ENCODE peak calls at places on chromosome 2, in ten cellular contexts. D is left ventricle myocardium inferior, F is heart left ventricle, W is BE2C, Z is astrocyte, V is uterus, O is neural progenitor cell, H is mammary epithelial cell, Q is transverse colon, E is Peyer's patch. N is an unnamed sample.
A peak's percentile ranks its signal among the peaks of the same experiment; 100 is the strongest.

GRCh38 chr2:12678189-12678588 is 38.5 kb upstream of the TRIB2 start:
- DNase-seq in D (no peak), V (no peak), H (no peak), Q (no peak), F (no peak), O (no peak), W (no peak), E (no peak), Z (no peak), N (no peak)

GRCh38 chr2:239966848-239967136 is 58.4 kb downstream of the NDUFA10 start:
- DNase-seq in O (no peak), Z (no peak), F (peak; percentile 25), W (no peak), Q (no peak), D (peak; percentile 62), H (no peak), E (no peak), V (peak; percentile 63), N (no peak)

GRCh38 chr2:20135631-20136050 is 84.2 kb upstream of the LAPTM4A start:
- DNase-seq in Q (peak; percentile 78), O (peak; percentile 88), F (peak; percentile 37), W (peak; percentile 72), V (peak; percentile 57), E (peak; percentile 83), D (peak; percentile 44), Z (peak; percentile 20), H (no peak), N (peak; percentile 42)

GRCh38 chr2:72765997-72766609 is 59.7 kb downstream of the EXOC6B start:
- DNase-seq in Q (no peak), Z (peak; percentile 54), E (no peak), W (no peak), F (no peak), V (no peak), D (no peak), H (peak; percentile 52), O (no peak), N (no peak)

GRCh38 chr2:98091738-98092137 is 4.8 kb downstream of the VWA3B start:
- DNase-seq in W (no peak), E (no peak), Z (no peak), F (no peak), V (no peak), D (no peak), H (no peak), O (no peak), Q (no peak), N (peak; percentile 25)

GRCh38 chr2:72953976-72954375 is 36.7 kb downstream of the EMX1 start:
- DNase-seq in F (no peak), Q (no peak), W (no peak), O (no peak), V (no peak), E (no peak), H (no peak), Z (no peak), D (no peak), N (no peak)

GRCh38 chr2:74512744-74513604 is 1.3 kb upstream of the TLX2 start:
- DNase-seq in Q (no peak), W (peak; percentile 83), V (no peak), H (no peak), Z (no peak), O (peak; percentile 82), E (no peak), F (no peak), D (no peak), N (no peak)

GRCh38 chr2:172693037-172693436 is 42.6 kb upstream of the RAPGEF4 start:
- DNase-seq in E (peak; percentile 89), D (peak; percentile 72), Z (peak; percentile 96), H (peak; percentile 97), O (no peak), F (peak; percentile 65), W (peak; percentile 16), Q (peak; percentile 83), V (peak; percentile 79), N (peak; percentile 73)

GRCh38 chr2:109438773-109439191 is 175.0 kb downstream of the SEPTIN10 start:
- DNase-seq in W (no peak), E (no peak), H (peak; percentile 20), V (no peak), Q (no peak), Z (peak; percentile 75), O (no peak), F (no peak), D (peak; percentile 41), N (peak; percentile 94)

GRCh38 chr2:231367178-231367577 is 28.3 kb upstream of the B3GNT7 start:
- DNase-seq in O (no peak), Q (no peak), D (peak; percentile 5), W (no peak), V (no peak), E (no peak), Z (no peak), H (no peak), F (no peak), N (no peak)

GRCh38 chr2:86378469-86378868 is 41.0 kb upstream of the REEP1 start:
- DNase-seq in Z (no peak), W (no peak), V (no peak), H (no peak), O (no peak), F (no peak), Q (no peak), D (no peak), E (no peak), N (no peak)

GRCh38 chr2:109189751-109190150 is 60.7 kb downstream of the SH3RF3 start:
- DNase-seq in W (no peak), E (no peak), V (no peak), H (no peak), Z (no peak), F (no peak), Q (no peak), D (no peak), O (no peak), N (no peak)

GRCh38 chr2:8231909-8232308 is 449.9 kb upstream of the ID2 start:
- DNase-seq in W (no peak), O (no peak), V (no peak), Z (no peak), F (no peak), H (no peak), E (no peak), Q (no peak), D (no peak), N (no peak)

GRCh38 chr2:86788881-86789686 is 1.6 kb downstream of the CD8A start:
- DNase-seq in H (peak; percentile 9), W (no peak), Q (no peak), O (peak; percentile 70), Z (no peak), F (no peak), E (no peak), D (no peak), V (no peak), N (no peak)

GRCh38 chr2:16020389-16021008 is 80.1 kb downstream of the MYCN start:
- DNase-seq in H (no peak), W (peak; percentile 86), V (no peak), F (no peak), O (no peak), Z (no peak), E (no peak), D (no peak), Q (no peak), N (no peak)

GRCh38 chr2:128291844-128292598 is 26.6 kb downstream of the HS6ST1 start:
- DNase-seq in D (no peak), Z (no peak), W (no peak), H (no peak), E (no peak), V (no peak), Q (no peak), O (no peak), F (no peak), N (no peak)

GRCh38 chr2:217902281-217903141 is 100.3 kb downstream of the TNS1 start:
- DNase-seq in E (peak; percentile 83), F (peak; percentile 86), Q (peak; percentile 72), H (peak; percentile 23), W (no peak), V (peak; percentile 77), Z (peak; percentile 75), D (peak; percentile 88), O (no peak), N (peak; percentile 96)

GRCh38 chr2:148459300-148459891 is 185.2 kb upstream of the EPC2 start:
- DNase-seq in E (no peak), W (no peak), V (no peak), H (no peak), D (no peak), F (no peak), Q (no peak), Z (peak; percentile 27), O (no peak), N (no peak)

DNA sequence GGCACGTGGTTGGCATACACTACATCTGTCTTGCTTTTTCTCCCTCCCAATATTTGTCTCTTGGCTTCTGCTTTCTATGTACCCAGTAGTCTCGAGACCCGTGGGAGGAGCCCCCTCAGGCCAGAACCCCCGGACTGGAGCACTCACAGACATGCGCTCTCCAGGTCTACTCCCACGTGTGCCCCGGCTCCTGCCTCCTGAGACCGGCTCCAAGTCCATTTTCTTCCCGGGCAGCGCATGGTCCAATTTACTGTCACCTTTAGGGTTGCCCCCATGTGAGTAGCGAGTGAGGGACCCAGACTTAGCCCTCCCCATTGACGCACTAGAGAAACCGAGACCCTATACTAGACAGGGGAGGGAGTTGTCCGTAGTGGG is 11.8 kb upstream of the TEX51 start:
- DNase-seq in Z (no peak), H (no peak), V (peak; percentile 26), Q (no peak), W (no peak), D (no peak), E (peak; percentile 38), F (peak; percentile 13), O (no peak), N (peak; percentile 54)
- H3K4me3 ChIP-seq in Z (no peak overlapping the region), H (no peak overlapping the region), V (peak overlapping the region; percentile 37), Q (no peak overlapping the region), W (no peak overlapping the region), D (no peak overlapping the region), E (no peak overlapping the region), F (no peak overlapping the region), O (no peak overlapping the region), N (no peak overlapping the region)

GRCh38 chr2:71277536-71278103 is 50.7 kb upstream of the PAIP2B start:
- DNase-seq in E (peak; percentile 48), H (peak; percentile 21), F (peak; percentile 63), W (no peak), O (peak; percentile 87), V (no peak), Z (peak; percentile 3), Q (peak; percentile 27), D (peak; percentile 72), N (no peak)
- H3K27me3 ChIP-seq in E (no peaks in the 10 kb centered on the region), H (no peaks in the 10 kb centered on the region), F (no peaks in the 10 kb centered on the region), W (peaks cover 20% of the 10 kb centered on the region), O (peaks cover 70% of the 10 kb centered on the region), V (peaks cover 5% of the 10 kb centered on the region), Z (peaks cover under 1% of the 10 kb centered on the region), Q (peaks cover 88% of the 10 kb centered on the region), D (no peaks in the 10 kb centered on the region), N (no peaks in the 10 kb centered on the region)

DNA sequence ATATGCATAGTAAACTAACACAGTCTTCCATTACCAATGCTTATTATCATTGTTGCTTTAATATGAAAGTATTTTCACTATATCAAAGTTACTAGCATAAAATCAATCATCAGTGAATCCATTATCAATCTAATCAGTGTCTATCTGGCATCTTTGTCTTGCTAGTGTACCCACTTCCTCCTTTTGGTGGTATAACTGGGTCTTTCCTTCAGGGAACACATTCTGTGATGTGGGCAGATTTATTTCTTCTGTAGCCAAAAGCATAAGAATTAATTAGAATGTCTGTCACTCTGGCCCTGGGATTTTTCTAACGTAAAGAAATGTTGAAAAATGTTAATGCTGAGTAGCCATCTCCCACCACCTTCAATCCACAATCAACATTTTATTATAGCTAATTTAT is 155.8 kb upstream of the VWC2L start:
- DNase-seq in D (no peak), V (no peak), W (no peak), H (no peak), F (no peak), Q (no peak), Z (no peak), O (no peak), E (no peak), N (no peak)
- TF ChIP-seq CTCF in D (no peak), V (no peak), W (no peak), H (no peak), F (no peak), Q (no peak), Z (no peak), O (no peak), E (no peak), N (no peak)

GRCh38 chr2:236236559-236237450 is 27.4 kb downstream of the ASB18 start:
- DNase-seq in Q (no peak), V (no peak), D (no peak), Z (no peak), W (no peak), H (no peak), O (peak; percentile 33), E (no peak), F (no peak), N (peak; percentile 51)
- H3K4me3 ChIP-seq in Q (peak overlapping the region; percentile 34), V (no peak overlapping the region), D (peak overlapping the region; percentile 65), Z (peak overlapping the region; percentile 42), W (no peak overlapping the region), H (no peak overlapping the region), O (peak overlapping the region; percentile 38), E (no peak overlapping the region), F (peak overlapping the region; percentile 41), N (peak overlapping the region; percentile 42)